ENCODE peak calls at places on chromosome 7, in seven cellular contexts. P, Q, E, M, D, O and S are unnamed samples.

GRCh38 chr7:147279516-147279915 is 1162.9 kb downstream of the CNTNAP2 start:
- DNase-seq in Q (no peak), E (no peak), P (no peak), O (no peak), D (no peak), M (no peak), S (no peak)

GRCh38 chr7:83468251-83468739 is 180.6 kb downstream of the SEMA3E start:
- DNase-seq in E (peak), Q (peak), P (peak), O (peak), M (peak), D (peak), S (peak)

GRCh38 chr7:30703756-30704155 is 21.5 kb upstream of the CRHR2 start:
- DNase-seq in M (no peak), P (no peak), O (no peak), Q (no peak), E (no peak), D (peak), S (no peak)

GRCh38 chr7:117827861-117828260 is 45.4 kb downstream of the CTTNBP2 start:
- DNase-seq in E (no peak), O (no peak), P (peak), Q (no peak), D (no peak), M (no peak), S (no peak)

GRCh38 chr7:37757563-37757962 is 74.0 kb downstream of the GPR141 start:
- DNase-seq in E (no peak), D (no peak), M (no peak), P (no peak), Q (no peak), O (no peak), S (no peak)

GRCh38 chr7:155234950-155235789 is 62.5 kb upstream of the INSIG1 start:
- DNase-seq in M (no peak), P (no peak), Q (no peak), E (no peak), O (no peak), D (peak), S (no peak)

GRCh38 chr7:138029941-138030340 is 28.1 kb upstream of the CREB3L2 start:
- DNase-seq in D (no peak), Q (no peak), E (no peak), M (no peak), O (no peak), P (no peak), S (no peak)

GRCh38 chr7:22799633-22800032 is 23.0 kb downstream of the TOMM7 start:
- DNase-seq in E (no peak), Q (no peak), M (no peak), P (no peak), D (no peak), O (no peak), S (no peak)

GRCh38 chr7:158517571-158517970 is 70.1 kb downstream of the PTPRN2 start:
- DNase-seq in D (no peak), P (no peak), M (no peak), E (no peak), Q (no peak), O (peak), S (no peak)

GRCh38 chr7:88586219-88586618 is 173.3 kb upstream of the ZNF804B start:
- DNase-seq in M (no peak), E (no peak), D (no peak), P (no peak), Q (no peak), O (no peak), S (no peak)

GRCh38 chr7:155257482-155258232 is 40.0 kb upstream of the INSIG1 start:
- DNase-seq in O (peak), P (peak), M (no peak), D (peak), E (peak), Q (peak), S (peak)

GRCh38 chr7:44979481-44980392 is 922 bp upstream of the MYO1G start:
- DNase-seq in E (no peak), D (no peak), O (no peak), Q (no peak), P (no peak), M (no peak), S (no peak)

GRCh38 chr7:157096286-157097055 is 42.3 kb upstream of the UBE3C start:
- DNase-seq in P (no peak), D (peak), M (no peak), O (no peak), E (no peak), Q (no peak), S (no peak)

GRCh38 chr7:112821345-112821744 is 31.2 kb upstream of the TMEM168 start:
- DNase-seq in P (no peak), Q (no peak), O (no peak), D (no peak), M (no peak), E (no peak), S (no peak)

GRCh38 chr7:27661776-27662489 is 750 bp downstream of the HIBADH start:
- DNase-seq in M (no peak), O (no peak), E (peak), D (peak), Q (peak), P (no peak), S (peak)

GRCh38 chr7:95688931-95689453 is 83.4 kb upstream of the DYNC1I1 start:
- DNase-seq in P (peak), O (peak), M (no peak), E (no peak), D (no peak), Q (no peak), S (no peak)

GRCh38 chr7:155298288-155298833 is 683 bp downstream of the INSIG1 start:
- DNase-seq in P (no peak), M (no peak), O (no peak), Q (no peak), E (peak), D (no peak), S (peak)

GRCh38 chr7:149433124-149433523 is 27.7 kb downstream of the ZNF777 start:
- DNase-seq in O (no peak), M (no peak), Q (no peak), E (no peak), D (peak), P (no peak), S (no peak)

GRCh38 chr7:120988591-120989299 is at the start of gene CPED1:
- DNase-seq in O (peak), Q (peak), D (peak), P (peak), M (peak), E (peak), S (peak)

GRCh38 chr7:78873117-78873516 is 580.4 kb downstream of the MAGI2 start:
- DNase-seq in O (no peak), E (no peak), D (no peak), P (no peak), Q (no peak), M (no peak), S (no peak)

GRCh38 chr7:41873781-41874180 is 170.9 kb upstream of the INHBA start:
- DNase-seq in M (no peak), O (no peak), Q (no peak), D (no peak), E (no peak), P (no peak), S (no peak)
- TF ChIP-seq CTCF in M (no peak), O (no peak), Q (no peak), D (no peak), E (no peak), P (no peak), S (no peak)

DNA sequence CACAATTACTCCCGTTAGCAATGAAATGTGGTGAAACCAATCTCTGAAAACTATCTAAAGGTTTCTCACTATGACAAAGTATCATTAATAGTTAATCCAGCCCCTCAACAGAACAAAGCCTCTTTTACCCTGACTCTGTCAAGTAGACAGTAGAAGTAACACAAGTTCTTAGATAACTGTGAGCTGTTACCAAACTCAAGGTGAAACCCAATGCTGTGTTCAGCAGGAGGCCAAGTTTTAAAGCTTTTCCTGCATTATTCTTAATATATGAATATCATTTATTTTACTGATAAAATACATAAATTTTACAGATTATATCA is 109.1 kb downstream of the SRPK2 start:
- DNase-seq in Q (no peak), O (no peak), M (no peak), D (no peak), E (no peak), P (no peak), S (no peak)
- H3K27ac ChIP-seq in Q (no peak), O (no peak), M (no peak), D (no peak), E (no peak), P (no peak), S (no peak)

DNA sequence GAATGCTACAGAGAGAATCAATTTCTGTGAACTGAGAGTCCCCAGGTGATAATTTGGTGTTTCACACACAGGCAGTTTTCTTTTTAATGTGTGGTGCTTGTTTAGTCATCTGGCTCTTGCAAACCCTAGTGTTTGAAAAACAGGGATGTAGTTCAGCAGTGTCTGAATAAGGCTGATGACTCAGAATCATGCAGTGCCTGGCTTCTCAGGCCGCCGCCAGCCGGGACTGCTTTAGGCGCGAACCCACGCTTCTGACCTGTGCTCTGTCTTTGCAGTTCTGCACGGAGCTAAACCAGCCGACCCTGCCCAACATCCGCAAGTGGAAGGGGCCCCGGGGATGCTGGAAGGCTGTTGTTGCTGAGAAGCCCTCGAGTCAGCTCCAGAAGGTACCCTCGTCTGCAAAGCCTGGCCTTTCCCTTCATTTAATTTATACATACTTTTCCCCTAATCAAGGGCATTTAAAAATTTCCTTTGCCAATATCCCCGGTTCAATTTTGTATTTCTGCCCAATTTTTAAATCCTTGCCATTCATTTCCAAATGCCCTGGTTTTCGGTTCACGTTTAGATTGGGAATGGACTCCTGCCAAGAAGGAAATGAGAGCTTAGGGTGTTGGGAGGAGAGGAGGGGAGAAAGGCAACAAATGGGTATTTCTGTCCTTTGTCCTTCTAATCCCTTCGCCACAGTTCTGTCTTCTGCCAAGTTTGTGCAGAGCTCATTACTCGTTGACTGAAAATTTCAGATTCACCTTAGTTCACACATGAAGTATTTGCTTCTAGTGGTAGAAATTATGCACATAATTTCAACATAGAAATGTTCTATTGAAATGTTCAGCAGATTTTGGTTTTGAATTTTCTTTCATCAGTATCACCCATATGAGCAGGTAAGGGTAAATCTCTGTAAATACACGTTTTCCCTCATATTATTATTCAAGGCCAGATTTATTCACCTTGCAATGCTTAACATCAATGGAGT is 108.5 kb upstream of the ANLN start:
- DNase-seq in Q (peak), O (peak), D (peak), M (peak), E (peak), P (peak), S (peak)
- TF ChIP-seq CTCF in Q (no peak), O (no peak), D (no peak), M (no peak), E (no peak), P (peak), S (peak)

GRCh38 chr7:77248154-77248553 is 48.5 kb upstream of the FGL2 start:
- DNase-seq in M (no peak), D (no peak), Q (no peak), E (no peak), O (no peak), P (no peak), S (no peak)

GRCh38 chr7:77245015-77245755 is 45.6 kb upstream of the FGL2 start:
- DNase-seq in M (no peak), Q (no peak), P (no peak), D (no peak), O (peak), E (peak), S (no peak)

GRCh38 chr7:77247206-77247850 is 47.7 kb upstream of the FGL2 start:
- DNase-seq in P (peak), E (peak), O (peak), D (peak), Q (peak), M (peak), S (no peak)

GRCh38 chr7:77244222-77244934 is 44.8 kb upstream of the FGL2 start:
- DNase-seq in Q (no peak), E (no peak), P (no peak), D (no peak), O (no peak), M (no peak), S (no peak)

GRCh38 chr7:77246031-77246430 is 46.4 kb upstream of the FGL2 start:
- DNase-seq in E (no peak), Q (no peak), M (no peak), O (no peak), D (no peak), P (no peak), S (no peak)
- H3K27ac ChIP-seq in E (no peak), Q (no peak), M (no peak), O (no peak), D (no peak), P (no peak), S (peak)

GRCh38 chr7:10211861-10212260 is 761.8 kb upstream of the PHF14 start:
- DNase-seq in P (no peak), M (no peak), O (no peak), E (no peak), D (no peak), Q (no peak), S (no peak)
- TF ChIP-seq CTCF in P (no peak), M (no peak), O (no peak), E (no peak), D (no peak), Q (no peak), S (no peak)